ENCODE peak calls at places on chromosome 17, in six cellular contexts. T, W, Y, J, G and H are unnamed samples.

GRCh38 chr17:64095144-64095882 is 34.6 kb downstream of the ERN1 start:
- DNase-seq in W (no peak), Y (no peak), T (no peak), G (no peak), J (no peak), H (no peak)

GRCh38 chr17:32523017-32523680 is 36.4 kb downstream of the CDK5R1 start:
- DNase-seq in T (no peak), W (peak; percentile 100), J (no peak), Y (no peak), G (no peak), H (no peak)

GRCh38 chr17:50265690-50266306 is 8.5 kb upstream of the TMEM92 start:
- DNase-seq in G (no peak), Y (no peak), T (no peak), W (no peak), J (no peak), H (no peak)

GRCh38 chr17:55458287-55458900 is 36.8 kb upstream of the MMD start:
- DNase-seq in T (no peak), J (no peak), W (no peak), G (no peak), Y (no peak), H (no peak)

GRCh38 chr17:65627892-65628622 is 66.6 kb upstream of the AXIN2 start:
- DNase-seq in T (peak; percentile 88), G (peak; percentile 91), Y (no peak), W (no peak), J (no peak), H (no peak)

GRCh38 chr17:82874011-82874835 is 34.4 kb upstream of the ZNF750 start:
- DNase-seq in G (no peak), W (no peak), Y (no peak), T (no peak), J (no peak), H (no peak)

GRCh38 chr17:37399404-37399803 is 7.2 kb downstream of the ACACA start:
- DNase-seq in W (no peak), T (no peak), Y (no peak), J (no peak), G (no peak), H (no peak)

GRCh38 chr17:51667722-51668083 is 407.4 kb downstream of the UTP18 start:
- DNase-seq in W (no peak), G (no peak), J (no peak), Y (no peak), T (no peak), H (no peak)

GRCh38 chr17:77882481-77883212 is 75.9 kb upstream of the TNRC6C start:
- DNase-seq in Y (no peak), J (peak; percentile 16), W (peak; percentile 60), T (peak; percentile 31), G (peak; percentile 18), H (peak; percentile 86)

GRCh38 chr17:30218689-30219266 is 16.7 kb downstream of the SLC6A4 start:
- DNase-seq in J (no peak), G (no peak), Y (no peak), W (no peak), T (no peak), H (no peak)

GRCh38 chr17:75693500-75694481 is 26.7 kb downstream of the SAP30BP start:
- DNase-seq in T (peak; percentile 85), Y (peak; percentile 78), G (no peak), W (no peak), J (no peak), H (no peak)

GRCh38 chr17:41678907-41679739 is 9.6 kb upstream of the EIF1 start:
- DNase-seq in Y (peak; percentile 63), G (no peak), T (peak; percentile 80), J (peak; percentile 97), W (peak; percentile 84), H (peak; percentile 91)

GRCh38 chr17:37848690-37849616 is 75.3 kb upstream of the TBC1D3K start:
- DNase-seq in J (peak; percentile 58), G (no peak), W (peak; percentile 79), T (peak; percentile 90), Y (peak; percentile 34), H (peak; percentile 85)

GRCh38 chr17:10792156-10792555 is 11.7 kb downstream of the TMEM238L start:
- DNase-seq in W (no peak), Y (no peak), J (peak; percentile 6), T (no peak), G (no peak), H (peak; percentile 7)

GRCh38 chr17:21058098-21058893 is 15.5 kb upstream of the USP22 start:
- DNase-seq in T (peak; percentile 47), G (no peak), W (no peak), J (no peak), Y (no peak), H (peak; percentile 44)

GRCh38 chr17:19341211-19341631 is 21.3 kb downstream of the B9D1 start:
- DNase-seq in W (no peak), Y (no peak), T (no peak), G (no peak), J (no peak), H (no peak)

GRCh38 chr17:46832945-46833839 is 14.7 kb upstream of the WNT3 start:
- DNase-seq in G (peak; percentile 57), W (no peak), Y (no peak), T (no peak), J (peak; percentile 40), H (no peak)

GRCh38 chr17:41586863-41587495 is at the start of gene KRT14:
- DNase-seq in G (no peak), Y (no peak), T (no peak), W (no peak), J (no peak), H (no peak)

GRCh38 chr17:6161456-6161855 is 91.3 kb downstream of the WSCD1 start:
- DNase-seq in G (no peak), Y (no peak), T (no peak), J (no peak), W (no peak), H (no peak)

GRCh38 chr17:35312790-35313711 is 60.4 kb downstream of the SLFN11 start:
- DNase-seq in T (peak; percentile 77), G (peak; percentile 43), W (peak; percentile 43), Y (peak; percentile 71), J (peak; percentile 70), H (peak; percentile 87)

GRCh38 chr17:59496178-59496577 is 69.2 kb upstream of the DHX40 start:
- DNase-seq in G (no peak), T (no peak), J (no peak), Y (no peak), W (no peak), H (no peak)

GRCh38 chr17:207775-208174 is 26.3 kb upstream of the DOC2B start:
- DNase-seq in G (no peak), J (no peak), Y (no peak), T (no peak), W (no peak), H (no peak)

GRCh38 chr17:44005865-44006580 is 1.6 kb downstream of the NAGS start:
- DNase-seq in J (no peak), G (no peak), W (no peak), T (peak; percentile 32), Y (peak; percentile 48), H (peak; percentile 36)

GRCh38 chr17:67385122-67385988 is 8.3 kb downstream of the PITPNC1 start:
- DNase-seq in G (no peak), T (peak; percentile 39), J (no peak), Y (no peak), W (no peak), H (no peak)

GRCh38 chr17:80861360-80861861 is 130.2 kb upstream of the CHMP6 start:
- DNase-seq in J (no peak), W (no peak), T (no peak), G (no peak), Y (no peak), H (no peak)

GRCh38 chr17:80861892-80862291 is 129.7 kb upstream of the CHMP6 start:
- DNase-seq in G (no peak), T (peak; percentile 58), Y (no peak), W (no peak), J (no peak), H (no peak)

GRCh38 chr17:80863626-80864025 is 128.0 kb upstream of the CHMP6 start:
- DNase-seq in T (no peak), J (no peak), Y (no peak), G (no peak), W (no peak), H (no peak)

GRCh38 chr17:80862978-80863377 is 128.7 kb upstream of the CHMP6 start:
- DNase-seq in Y (no peak), J (no peak), W (no peak), G (no peak), T (no peak), H (no peak)

DNA sequence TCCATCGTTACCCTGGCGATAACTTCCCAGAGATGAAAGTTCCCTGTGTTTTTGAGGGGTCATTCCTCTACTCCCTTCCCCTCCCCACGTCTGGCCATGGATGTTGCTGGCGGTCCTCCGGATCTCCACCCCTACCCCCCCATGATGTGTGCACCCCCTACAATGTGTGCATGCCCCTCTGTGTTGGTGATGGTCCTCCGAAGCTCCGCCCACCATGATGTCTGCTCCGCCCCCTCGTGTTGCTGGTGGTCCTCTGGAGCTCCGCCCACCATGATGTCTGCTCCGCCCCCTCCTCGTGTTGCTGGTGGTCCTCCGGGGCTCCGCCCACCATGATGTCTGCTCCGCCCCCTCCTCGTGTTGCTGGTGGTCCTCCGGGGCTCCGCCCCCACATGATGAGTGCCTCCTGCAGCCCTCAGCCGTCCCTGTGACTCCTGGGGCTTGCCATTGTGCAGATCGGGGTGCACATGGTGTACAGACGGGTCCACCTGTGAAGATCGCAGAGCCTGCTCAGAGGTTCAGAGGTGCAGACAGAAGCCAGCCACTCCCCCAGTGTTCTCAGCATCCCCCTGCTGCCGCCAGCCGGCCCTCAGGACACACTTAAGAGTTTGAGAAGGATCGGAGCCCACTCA is 129.2 kb upstream of the CHMP6 start:
- DNase-seq in G (no peak), W (no peak), T (no peak), J (peak; percentile 12), Y (no peak), H (no peak)
- TF ChIP-seq MYC in G (no peak), W (no peak), T (no peak), J (no peak), Y (no peak), H (no peak)

GRCh38 chr17:48236681-48237134 is 129.1 kb downstream of the SNX11 start:
- DNase-seq in T (peak; percentile 82), W (no peak), J (no peak), G (no peak), Y (peak; percentile 91), H (no peak)
- TF ChIP-seq MYC in T (no peak), W (no peak), J (no peak), G (no peak), Y (no peak), H (no peak)

GRCh38 chr17:73069846-73070245 is 22.6 kb downstream of the SLC39A11 start:
- DNase-seq in T (no peak), G (no peak), Y (no peak), J (no peak), W (no peak), H (no peak)

GRCh38 chr17:73069164-73069774 is 23.2 kb downstream of the SLC39A11 start:
- DNase-seq in G (peak; percentile 49), J (no peak), W (no peak), Y (no peak), T (no peak), H (no peak)

GRCh38 chr17:73068322-73069153 is 23.9 kb downstream of the SLC39A11 start:
- DNase-seq in J (no peak), W (no peak), T (peak; percentile 42), G (peak; percentile 99), Y (peak; percentile 20), H (no peak)

GRCh38 chr17:73072254-73072962 is 20.1 kb downstream of the SLC39A11 start:
- DNase-seq in J (no peak), W (no peak), T (no peak), G (no peak), Y (no peak), H (peak; percentile 72)

GRCh38 chr17:73071387-73071999 is 21.0 kb downstream of the SLC39A11 start:
- DNase-seq in Y (no peak), T (no peak), W (no peak), G (peak; percentile 80), J (no peak), H (no peak)
- TF ChIP-seq MYC in Y (no peak), T (no peak), W (no peak), G (no peak), J (no peak), H (no peak)

GRCh38 chr17:17322516-17323510 is 19.6 kb downstream of the NT5M start:
- DNase-seq in J (no peak), Y (no peak), W (no peak), T (no peak), G (no peak), H (no peak)
- TF ChIP-seq MYC in J (no peak), Y (no peak), W (no peak), T (no peak), G (no peak), H (no peak)